ENCODE peak calls at places on chromosomes 16 and 17, in six cellular contexts. H, L, E, O, K and N are unnamed samples. For H3K4me1, the result is how much of the 10 kb centered on the place peaks cover.

GRCh38 chr16:60123387-60124023 is 1389.4 kb upstream of the GOT2 start:
- DNase-seq in L (no peak), O (no peak), H (no peak), K (peak), E (no peak), N (no peak)

GRCh38 chr17:72192409-72193192 is 71.8 kb downstream of the SOX9 start:
- DNase-seq in H (no peak), L (peak), E (peak), K (peak), O (peak), N (peak)

GRCh38 chr17:77644981-77645380 is 313.5 kb upstream of the TNRC6C start:
- DNase-seq in K (no peak), E (no peak), O (no peak), L (no peak), H (peak), N (no peak)

GRCh38 chr17:45841883-45842525 is 2.7 kb upstream of the SPPL2C start:
- DNase-seq in L (no peak), H (no peak), E (no peak), O (peak), K (peak), N (no peak)

GRCh38 chr16:4612977-4613635 is 1.6 kb downstream of the UBALD1 start:
- DNase-seq in E (no peak), H (no peak), K (peak), O (peak), L (peak), N (no peak)

GRCh38 chr17:76191891-76192290 is 48.4 kb downstream of the RNF157 start:
- DNase-seq in H (no peak), E (no peak), K (no peak), O (no peak), L (no peak), N (no peak)

GRCh38 chr16:680625-680945 is 375 bp downstream of the STUB1 start:
- DNase-seq in O (no peak), L (no peak), H (no peak), E (no peak), K (no peak), N (no peak)

GRCh38 chr16:85984947-85985451 is 86.0 kb downstream of the IRF8 start:
- DNase-seq in O (no peak), K (no peak), L (no peak), H (no peak), E (no peak), N (peak)

GRCh38 chr16:11133344-11133921 is 122.6 kb downstream of the SOCS1 start:
- DNase-seq in E (peak), L (peak), K (peak), O (peak), H (no peak), N (peak)

GRCh38 chr17:49148171-49148570 is 15.6 kb downstream of the B4GALNT2 start:
- DNase-seq in O (peak), E (no peak), K (no peak), H (no peak), L (no peak), N (no peak)

GRCh38 chr17:57536289-57536688 is 208.8 kb downstream of the CCDC182 start:
- DNase-seq in K (no peak), H (no peak), E (no peak), O (no peak), L (no peak), N (no peak)

GRCh38 chr16:10871157-10871991 is 5.6 kb upstream of the CIITA start:
- DNase-seq in E (no peak), H (no peak), K (peak), L (peak), O (peak), N (no peak)

GRCh38 chr16:1309888-1310831 is 724 bp downstream of the UBE2I start:
- DNase-seq in L (peak), K (peak), O (no peak), H (no peak), E (no peak), N (peak)

DNA sequence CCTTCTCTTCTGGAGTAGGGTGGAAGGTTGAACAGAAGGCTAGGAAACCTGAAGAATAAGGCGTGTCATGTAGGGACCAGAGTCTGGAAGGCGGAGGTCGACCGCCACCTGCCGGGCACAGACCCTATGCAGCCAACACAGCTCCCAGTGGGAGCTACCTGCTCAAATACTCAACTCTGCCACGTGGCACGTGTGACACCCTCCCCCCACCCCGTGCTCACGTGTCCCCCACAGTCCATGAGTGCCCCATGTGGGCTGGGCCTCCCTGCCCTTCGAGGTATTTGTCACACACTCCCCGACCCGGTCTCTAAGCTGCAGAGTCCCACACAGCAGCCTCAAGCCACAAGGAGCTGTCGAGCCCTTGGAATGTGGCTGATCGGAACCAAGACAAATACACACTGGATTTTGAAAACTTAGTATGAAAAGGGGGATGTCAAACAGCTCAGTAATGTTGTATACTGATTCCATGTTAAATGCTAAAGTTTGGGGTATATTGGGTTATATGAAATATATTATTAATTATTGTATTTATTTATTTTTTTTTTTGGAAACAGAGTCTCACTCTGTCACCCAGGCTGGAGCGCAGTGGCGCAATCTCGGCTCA is 11.7 kb downstream of the HID1 start:
- DNase-seq in E (peak), K (peak), H (peak), L (peak), O (no peak), N (peak)
- H3K4me1 ChIP-seq in E (under half), K (under half), H (under half), L (under half), O (under half), N (under half)

GRCh38 chr17:17131876-17132275 is 74.3 kb downstream of the PLD6 start:
- DNase-seq in K (no peak), O (no peak), E (no peak), H (no peak), L (no peak), N (no peak)
- H3K27ac ChIP-seq in K (no peak), O (no peak), E (no peak), H (no peak), L (no peak), N (no peak)

GRCh38 chr17:39100530-39100929 is 50.9 kb downstream of the PLXDC1 start:
- DNase-seq in E (no peak), L (no peak), O (no peak), H (no peak), K (no peak), N (no peak)

GRCh38 chr17:39097537-39097936 is 53.9 kb downstream of the PLXDC1 start:
- DNase-seq in H (no peak), E (no peak), L (no peak), O (no peak), K (no peak), N (no peak)

GRCh38 chr17:39099686-39100293 is 51.6 kb downstream of the PLXDC1 start:
- DNase-seq in E (no peak), O (no peak), L (no peak), H (no peak), K (no peak), N (peak)

GRCh38 chr17:39097159-39097519 is 54.3 kb downstream of the PLXDC1 start:
- DNase-seq in O (no peak), E (no peak), H (no peak), L (no peak), K (no peak), N (no peak)

GRCh38 chr17:39098474-39099090 is 52.9 kb downstream of the PLXDC1 start:
- DNase-seq in E (no peak), H (no peak), O (no peak), L (no peak), K (no peak), N (no peak)
- H3K4me2 ChIP-seq in E (no peak), H (peak), O (no peak), L (no peak), K (no peak), N (no peak)

GRCh38 chr16:53757971-53758609 is 54.1 kb downstream of the FTO start:
- DNase-seq in L (no peak), O (no peak), K (no peak), E (no peak), H (no peak), N (no peak)
- H3K4me1 ChIP-seq in L (under half), O (under half), K (under half), E (under half), H (half or more), N (under half)

DNA sequence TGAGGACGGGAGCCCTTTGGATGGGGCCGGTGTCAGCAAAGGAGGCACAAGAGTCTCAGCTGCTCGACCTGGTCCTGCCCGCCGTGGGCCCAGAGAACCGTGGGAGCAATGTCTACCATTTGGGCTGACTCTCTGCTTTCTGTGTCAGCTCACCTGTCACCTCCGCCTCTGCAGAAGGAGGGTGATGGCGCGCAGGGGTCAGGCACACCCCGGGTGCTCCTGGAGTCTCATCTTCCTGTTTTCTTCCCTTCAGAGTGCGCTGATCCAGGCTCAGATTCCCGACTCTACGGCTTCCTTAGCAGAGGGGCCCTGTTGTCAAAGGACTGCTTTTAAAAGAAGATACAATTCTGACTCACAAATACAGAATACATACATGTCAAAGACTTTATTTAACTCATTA is 167.1 kb downstream of the BANP start:
- DNase-seq in E (no peak), K (no peak), L (no peak), O (no peak), H (peak), N (no peak)
- H3K27ac ChIP-seq in E (no peak), K (no peak), L (peak), O (peak), H (no peak), N (peak)

DNA sequence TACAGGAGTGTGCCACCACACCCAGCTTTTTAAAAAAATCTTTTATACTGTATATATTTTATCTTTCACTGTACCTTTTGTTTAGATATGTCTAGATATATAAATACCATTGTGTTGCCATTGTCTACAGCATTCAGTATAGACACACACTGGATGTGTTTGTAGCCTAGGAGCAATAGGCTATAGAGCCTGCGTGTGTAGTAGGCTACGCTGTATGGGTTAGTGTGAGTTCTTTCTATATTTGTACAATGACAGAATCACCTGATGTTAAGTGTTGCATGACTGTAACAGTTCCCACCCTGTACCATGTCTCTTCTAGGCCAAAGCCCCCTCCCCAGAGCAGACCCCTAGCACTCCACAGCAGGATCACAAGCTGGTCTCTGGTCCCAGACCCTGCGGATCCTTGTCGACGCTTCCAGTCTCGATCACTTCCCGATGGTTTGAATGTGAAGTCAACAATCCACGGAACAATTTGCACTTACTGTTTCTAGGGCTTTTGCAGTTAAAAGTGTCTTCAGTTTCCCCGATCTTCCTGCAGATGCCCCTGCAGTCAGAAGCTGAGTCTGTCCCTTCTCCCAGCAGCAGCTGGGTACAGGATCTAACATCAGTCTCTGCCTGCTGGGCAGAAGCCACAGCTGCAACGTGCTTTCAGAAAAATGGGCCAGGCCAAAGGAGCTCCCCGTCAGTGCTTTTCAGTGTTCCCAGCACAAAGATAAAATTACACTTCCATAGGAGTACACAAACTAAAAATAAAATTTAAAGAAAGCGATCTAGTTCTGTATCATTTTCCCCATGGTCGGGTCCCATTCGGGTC is 35.3 kb downstream of the ADAM11 start:
- DNase-seq in O (no peak), K (no peak), E (no peak), L (no peak), H (no peak), N (no peak)
- H3K4me2 ChIP-seq in O (peak), K (no peak), E (no peak), L (peak), H (no peak), N (no peak)

GRCh38 chr17:38703742-38704644 is 1.1 kb upstream of the MLLT6 start:
- DNase-seq in H (peak), K (no peak), O (peak), E (no peak), L (peak), N (peak)

GRCh38 chr17:38704645-38705522 is at the start of gene MLLT6:
- DNase-seq in L (peak), H (peak), O (peak), K (peak), E (no peak), N (peak)

GRCh38 chr17:38706625-38707298 is 1.7 kb downstream of the MLLT6 start:
- DNase-seq in L (peak), E (no peak), O (no peak), H (peak), K (peak), N (peak)

GRCh38 chr17:38705803-38706624 is 941 bp downstream of the MLLT6 start:
- DNase-seq in K (peak), L (peak), E (no peak), O (peak), H (peak), N (peak)

GRCh38 chr17:38705523-38705802 is 390 bp downstream of the MLLT6 start:
- DNase-seq in O (no peak), H (no peak), K (no peak), L (peak), E (no peak), N (peak)
- H3K4me1 ChIP-seq in O (under half), H (under half), K (under half), L (under half), E (under half), N (under half)